ENCODE peak calls at places on chromosomes 12 and 14, in five cellular contexts. Y, M, O, K and L are unnamed samples.

GRCh38 chr12:131362290-131363211 is 348.3 kb upstream of the SFSWAP start:
- DNase-seq in Y (no peak), M (no peak), O (no peak), K (no peak), L (no peak)

GRCh38 chr14:97946291-97946690 is 1149.1 kb downstream of the VRK1 start:
- DNase-seq in Y (no peak), M (no peak), O (no peak), K (no peak), L (no peak)

GRCh38 chr14:77040995-77041744 is 12.7 kb upstream of the IRF2BPL start:
- DNase-seq in Y (no peak), M (peak), O (peak), K (no peak), L (no peak)

GRCh38 chr14:96417254-96417653 is 25.3 kb downstream of the AK7 start:
- DNase-seq in Y (no peak), M (no peak), O (no peak), K (no peak), L (no peak)

GRCh38 chr12:123367511-123367910 is 2.9 kb upstream of the SBNO1 start:
- DNase-seq in Y (no peak), M (no peak), O (no peak), K (no peak), L (no peak)

GRCh38 chr14:97138801-97139200 is 341.6 kb downstream of the VRK1 start:
- DNase-seq in Y (no peak), M (peak), O (no peak), K (no peak), L (no peak)

GRCh38 chr12:124386661-124387509 is 92.0 kb downstream of the RFLNA start:
- DNase-seq in Y (no peak), M (peak), O (no peak), K (peak), L (no peak)

GRCh38 chr14:43735926-43736325 is 771.2 kb downstream of the FSCB start:
- DNase-seq in Y (no peak), M (no peak), O (no peak), K (no peak), L (no peak)

GRCh38 chr12:1993341-1993740 is 10.9 kb downstream of the DCP1B start:
- DNase-seq in Y (peak), M (peak), O (no peak), K (peak), L (no peak)

GRCh38 chr14:81990312-81990761 is 456.7 kb upstream of the SEL1L start:
- DNase-seq in Y (peak), M (peak), O (no peak), K (peak), L (peak)

GRCh38 chr12:96714199-96714598 is 192.9 kb upstream of the NEDD1 start:
- DNase-seq in Y (no peak), M (no peak), O (no peak), K (no peak), L (no peak)

GRCh38 chr12:111341426-111342065 is 27.3 kb downstream of the PHETA1 start:
- DNase-seq in Y (no peak), M (no peak), O (no peak), K (no peak), L (no peak)

GRCh38 chr14:48704639-48705038 is 881.5 kb downstream of the RPS29 start:
- DNase-seq in Y (no peak), M (no peak), O (no peak), K (no peak), L (no peak)

GRCh38 chr12:80040075-80040738 is 59.1 kb upstream of the OTOGL start:
- DNase-seq in Y (no peak), M (no peak), O (no peak), K (no peak), L (no peak)

GRCh38 chr12:130114952-130115351 is 47.3 kb upstream of the FZD10 start:
- DNase-seq in Y (no peak), M (no peak), O (peak), K (no peak), L (no peak)

GRCh38 chr14:74299061-74299545 is 3.6 kb downstream of the ABCD4 start:
- DNase-seq in Y (no peak), M (peak), O (peak), K (peak), L (peak)

GRCh38 chr12:49057888-49058287 is 2.7 kb downstream of the KMT2D start:
- DNase-seq in Y (peak), M (no peak), O (no peak), K (peak), L (peak)

GRCh38 chr12:124123432-124124015 is 150.5 kb downstream of the ZNF664 start:
- DNase-seq in Y (no peak), M (no peak), O (no peak), K (no peak), L (no peak)

GRCh38 chr12:110281549-110282342 is 699 bp downstream of the ATP2A2 start:
- DNase-seq in Y (peak), M (peak), O (peak), K (peak), L (peak)

GRCh38 chr14:77142289-77142814 is 761 bp upstream of the ZDHHC22 start:
- DNase-seq in Y (no peak), M (no peak), O (no peak), K (no peak), L (no peak)

GRCh38 chr12:120012067-120012621 is 23.1 kb downstream of the BICDL1 start:
- DNase-seq in Y (peak), M (peak), O (no peak), K (no peak), L (no peak)

GRCh38 chr12:66910366-66910974 is 231.6 kb upstream of the GRIP1 start:
- DNase-seq in Y (no peak), M (no peak), O (no peak), K (no peak), L (no peak)

GRCh38 chr12:79547735-79548347 is 142.9 kb downstream of the PAWR start:
- DNase-seq in Y (no peak), M (peak), O (no peak), K (peak), L (peak)

GRCh38 chr12:131736807-131737484 is 26.1 kb downstream of the SFSWAP start:
- DNase-seq in Y (peak), M (peak), O (no peak), K (peak), L (no peak)

GRCh38 chr12:41286426-41286825 is 98.3 kb downstream of the PDZRN4 start:
- DNase-seq in Y (no peak), M (peak), O (no peak), K (no peak), L (no peak)

GRCh38 chr14:69663322-69663686 is 51.9 kb downstream of the SUSD6 start:
- DNase-seq in Y (no peak), M (peak), O (no peak), K (no peak), L (no peak)

GRCh38 chr14:50985124-50985815 is 41.0 kb upstream of the PYGL start:
- DNase-seq in Y (no peak), M (no peak), O (no peak), K (no peak), L (no peak)

GRCh38 chr12:74339211-74339610 is 198.4 kb upstream of the ATXN7L3B start:
- DNase-seq in Y (no peak), M (no peak), O (no peak), K (no peak), L (no peak)

GRCh38 chr14:59356298-59356697 is 108.9 kb downstream of the GPR135 start:
- DNase-seq in Y (no peak), M (peak), O (no peak), K (no peak), L (no peak)

GRCh38 chr14:43898709-43899108 is 608.4 kb downstream of the FSCB start:
- DNase-seq in Y (no peak), M (peak), O (no peak), K (no peak), L (no peak)

GRCh38 chr12:18782827-18783226 is 44.9 kb downstream of the CAPZA3 start:
- DNase-seq in Y (no peak), M (no peak), O (no peak), K (no peak), L (no peak)

GRCh38 chr12:93778306-93778705 is 101.1 kb downstream of the CRADD start:
- DNase-seq in Y (no peak), M (no peak), O (no peak), K (peak), L (no peak)

GRCh38 chr12:325886-326285 is 63.2 kb downstream of the KDM5A start:
- DNase-seq in Y (no peak), M (no peak), O (no peak), K (no peak), L (no peak)

GRCh38 chr12:91772411-91772810 is 373.2 kb downstream of the BTG1 start:
- DNase-seq in Y (peak), M (peak), O (no peak), K (no peak), L (no peak)

GRCh38 chr14:56064513-56064912 is 53.7 kb upstream of the PELI2 start:
- DNase-seq in Y (no peak), M (no peak), O (no peak), K (no peak), L (no peak)

GRCh38 chr14:99659333-99659741 is 14.4 kb downstream of the HHIPL1 start:
- DNase-seq in Y (no peak), M (no peak), O (peak), K (no peak), L (no peak)
- TF ChIP-seq CTCF in Y (peak), M (no peak), O (no peak), K (no peak), L (no peak)

GRCh38 chr14:102316048-102316745 is 3.3 kb upstream of the ZNF839 start:
- DNase-seq in Y (peak), M (peak), O (no peak), K (no peak), L (peak)
- H3K9ac ChIP-seq in Y (peak), M (peak), O (peak), K (no peak), L (peak)

GRCh38 chr12:12714276-12715001 is 2.7 kb upstream of the CDKN1B start:
- DNase-seq in Y (no peak), M (peak), O (peak), K (peak), L (peak)

GRCh38 chr12:12713932-12714275 is 3.3 kb upstream of the CDKN1B start:
- DNase-seq in Y (no peak), M (no peak), O (no peak), K (no peak), L (no peak)

GRCh38 chr12:12715459-12716150 is 1.6 kb upstream of the CDKN1B start:
- DNase-seq in Y (no peak), M (peak), O (no peak), K (peak), L (peak)

GRCh38 chr12:12716151-12716844 is 870 bp upstream of the CDKN1B start:
- DNase-seq in Y (peak), M (peak), O (no peak), K (peak), L (no peak)

GRCh38 chr12:12715128-12715458 is 2.1 kb upstream of the CDKN1B start:
- DNase-seq in Y (no peak), M (no peak), O (no peak), K (no peak), L (no peak)
- H3K27ac ChIP-seq in Y (no peak), M (peak), O (peak), K (peak), L (peak)

GRCh38 chr14:54420478-54421116 is 20.6 kb downstream of the CNIH1 start:
- DNase-seq in Y (peak), M (peak), O (no peak), K (peak), L (peak)
- TF ChIP-seq CTCF in Y (peak), M (peak), O (peak), K (peak), L (peak)

DNA sequence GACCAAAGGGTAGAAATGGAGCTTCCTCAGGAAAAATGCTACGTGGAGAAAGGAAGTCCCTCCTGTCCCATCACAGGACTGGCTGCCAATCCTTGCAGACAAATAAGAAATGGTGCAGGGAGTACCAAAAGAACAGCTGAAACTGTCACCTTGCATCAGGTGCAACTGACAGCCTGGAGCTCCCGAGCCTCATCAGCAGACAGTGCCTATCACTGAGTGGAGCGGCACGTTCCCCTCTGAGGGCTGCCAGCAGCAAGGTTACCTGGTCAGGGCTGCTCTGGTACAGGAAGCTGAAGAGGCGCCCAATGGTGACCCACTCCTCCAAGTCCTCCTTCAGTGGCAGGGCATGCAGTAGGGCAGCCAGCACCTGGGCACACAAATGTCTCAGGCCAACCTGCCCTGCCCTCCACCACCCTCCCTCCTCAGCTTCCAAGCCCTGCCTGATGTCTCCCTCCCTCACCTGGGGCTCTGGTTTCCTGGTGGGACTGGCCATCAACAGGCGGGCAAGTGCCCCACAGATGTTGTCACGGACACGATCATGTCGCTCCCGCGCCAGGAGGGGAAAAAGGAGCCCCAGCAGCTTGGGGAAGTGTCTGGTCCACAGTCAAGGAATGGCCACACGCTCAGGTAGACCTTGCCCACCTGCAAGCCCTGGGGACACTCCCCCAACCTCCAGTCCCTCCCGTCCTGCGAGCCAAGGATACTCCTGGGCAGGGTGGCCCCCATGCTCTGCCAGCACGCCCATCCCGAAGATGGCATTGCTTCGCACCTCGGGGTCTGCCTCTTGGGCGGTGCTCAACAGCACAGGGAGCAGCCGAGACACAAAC is 7.2 kb downstream of the IPO4 start:
- DNase-seq in Y (no peak), M (no peak), O (peak), K (no peak), L (no peak)
- H3K9ac ChIP-seq in Y (no peak), M (no peak), O (no peak), K (no peak), L (no peak)

DNA sequence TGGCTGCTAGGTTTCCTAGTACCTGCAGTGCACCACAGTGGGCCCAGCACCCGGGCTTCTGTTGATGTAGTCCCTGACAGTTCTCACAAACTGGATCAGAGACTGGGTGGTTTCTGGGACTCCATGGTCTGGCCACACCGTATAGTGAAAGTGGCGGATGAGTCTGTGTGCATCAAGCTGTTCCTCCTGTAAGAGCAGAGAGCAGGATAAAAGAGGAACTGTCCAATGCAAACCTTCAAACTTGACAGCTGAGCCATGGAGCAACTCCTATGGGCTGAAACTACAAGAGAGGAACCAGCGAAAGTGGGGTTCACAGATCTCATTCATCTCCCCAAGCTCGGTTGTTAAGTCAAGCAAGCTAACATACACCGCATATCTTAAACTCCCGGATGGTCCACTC is 102.8 kb downstream of the PTPRB start:
- DNase-seq in Y (no peak), M (no peak), O (no peak), K (no peak), L (no peak)
- H3K27ac ChIP-seq in Y (no peak), M (no peak), O (no peak), K (no peak), L (no peak)

GRCh38 chr12:105107176-105107496 is 395 bp upstream of the WASHC4 start:
- DNase-seq in Y (no peak), M (no peak), O (no peak), K (no peak), L (no peak)

GRCh38 chr12:105106621-105107020 is 910 bp upstream of the WASHC4 start:
- DNase-seq in Y (peak), M (peak), O (no peak), K (no peak), L (no peak)

GRCh38 chr12:105104762-105105161 is 2.8 kb upstream of the WASHC4 start:
- DNase-seq in Y (no peak), M (no peak), O (no peak), K (no peak), L (no peak)

GRCh38 chr12:105109465-105110212 is 2.1 kb downstream of the WASHC4 start:
- DNase-seq in Y (no peak), M (peak), O (no peak), K (peak), L (no peak)

GRCh38 chr12:105107497-105108371 is at the start of gene WASHC4:
- DNase-seq in Y (peak), M (peak), O (peak), K (peak), L (peak)
- TF ChIP-seq CTCF in Y (peak), M (no peak), O (no peak), K (no peak), L (no peak)

DNA sequence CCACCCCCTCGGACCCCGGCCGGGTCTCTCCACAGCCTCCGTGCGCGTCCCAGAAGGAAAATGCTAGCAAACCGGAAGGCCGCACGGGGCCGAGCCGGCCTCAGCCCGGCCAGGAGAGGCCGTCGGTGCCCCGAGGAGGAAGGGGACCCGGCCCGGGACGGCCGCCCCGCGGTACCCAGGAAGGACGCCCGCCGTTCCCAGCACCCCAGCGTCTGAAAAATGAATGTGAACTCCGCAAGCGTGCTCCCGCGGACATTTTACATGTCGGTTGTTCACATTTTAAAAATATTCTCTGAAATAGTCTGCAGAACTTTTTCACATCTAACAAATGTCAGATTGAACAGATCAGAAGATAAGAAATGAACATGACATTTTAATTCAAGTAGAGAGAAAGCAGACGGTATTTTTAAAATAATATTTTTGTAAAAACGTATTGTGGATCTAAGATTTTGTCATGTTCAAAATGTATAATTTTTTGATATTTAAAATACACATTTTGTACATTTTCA is 101.8 kb upstream of the DIO3 start:
- DNase-seq in Y (no peak), M (no peak), O (peak), K (no peak), L (no peak)
- H3K9ac ChIP-seq in Y (no peak), M (peak), O (no peak), K (no peak), L (no peak)